ENCODE peak calls at places on chromosomes 4 and X, in nine cellular contexts. D is A549, U is body of pancreas, C is NB4, W is sigmoid colon, F is suprapubic skin, P is thyroid gland, E is esophagus muscularis mucosa, Q is uterus. O is an unnamed sample.

GRCh38 chr4:80202190-80202711 is 4.9 kb downstream of the PRDM8 start:
- DNase-seq in D (peak; percentile 63), U (peak; percentile 80), C (peak; percentile 89), W (peak; percentile 95), F (peak; percentile 90), P (peak; percentile 72), E (no peak), Q (peak; percentile 85), O (peak; percentile 87)

GRCh38 chrX:130079824-130080406 is 30.4 kb downstream of the ELF4 start:
- DNase-seq in D (peak; percentile 72), U (peak; percentile 62), C (peak; percentile 72), W (peak; percentile 83), F (no peak), P (peak; percentile 54), E (no peak), Q (peak; percentile 73), O (no peak)

GRCh38 chr4:85370400-85371032 is 104.4 kb upstream of the ARHGAP24 start:
- DNase-seq in D (no peak), U (peak; percentile 41), C (peak; percentile 69), W (no peak), F (no peak), P (peak; percentile 5), E (no peak), Q (no peak), O (no peak)

GRCh38 chr4:159551268-159551667 is 448.4 kb downstream of the RAPGEF2 start:
- DNase-seq in D (no peak), U (no peak), C (no peak), W (no peak), F (no peak), P (no peak), E (no peak), Q (no peak), O (no peak)

GRCh38 chr4:80228460-80228859 is 31.2 kb downstream of the PRDM8 start:
- DNase-seq in D (no peak), U (no peak), C (no peak), W (no peak), F (no peak), P (no peak), E (no peak), Q (no peak), O (no peak)

GRCh38 chr4:158496030-158496741 is 25.5 kb upstream of the RXFP1 start:
- DNase-seq in D (peak; percentile 1), U (peak; percentile 18), C (peak; percentile 46), W (no peak), F (no peak), P (peak; percentile 2), E (no peak), Q (peak; percentile 14), O (no peak)

GRCh38 chrX:349196-349595 is 30.6 kb upstream of the GTPBP6 start:
- DNase-seq in D (no peak), U (no peak), C (no peak), W (peak; percentile 47), F (no peak), P (no peak), E (no peak), Q (no peak), O (peak; percentile 18)

GRCh38 chr4:141247430-141247780 is 26.7 kb downstream of the ZNF330 start:
- DNase-seq in D (no peak), U (no peak), C (no peak), W (no peak), F (no peak), P (no peak), E (no peak), Q (no peak), O (no peak)

GRCh38 chrX:3191186-3191585 is 149.9 kb downstream of the ARSF start:
- DNase-seq in D (no peak), U (no peak), C (no peak), W (no peak), F (no peak), P (no peak), E (no peak), Q (no peak), O (no peak)

GRCh38 chrX:40151211-40152172 is 53.7 kb upstream of the BCOR start:
- DNase-seq in D (no peak), U (no peak), C (no peak), W (no peak), F (no peak), P (peak; percentile 87), E (no peak), Q (no peak), O (peak; percentile 59)

GRCh38 chrX:108415891-108416290 is 22.3 kb downstream of the COL4A6 start:
- DNase-seq in D (no peak), U (no peak), C (no peak), W (no peak), F (no peak), P (no peak), E (no peak), Q (no peak), O (no peak)

GRCh38 chrX:110145305-110145704 is 142.4 kb downstream of the TMEM164 start:
- DNase-seq in D (no peak), U (no peak), C (no peak), W (no peak), F (no peak), P (no peak), E (no peak), Q (no peak), O (no peak)

GRCh38 chr4:82402196-82402775 is 28.0 kb downstream of the HNRNPDL start:
- DNase-seq in D (no peak), U (no peak), C (no peak), W (no peak), F (no peak), P (peak; percentile 75), E (peak; percentile 45), Q (no peak), O (no peak)

GRCh38 chrX:51420610-51421009 is 75.8 kb downstream of the NUDT11 start:
- DNase-seq in D (peak; percentile 3), U (peak; percentile 31), C (peak; percentile 40), W (no peak), F (no peak), P (peak; percentile 4), E (no peak), Q (no peak), O (no peak)

GRCh38 chrX:103613362-103613761 is 5.6 kb downstream of the TCEAL3 start:
- DNase-seq in D (no peak), U (no peak), C (no peak), W (no peak), F (no peak), P (no peak), E (no peak), Q (no peak), O (no peak)
- TF ChIP-seq CTCF in D (no peak), U (no peak), C (no peak), W (no peak), F (no peak), P (no peak), E (no peak), Q (no peak), O (no peak)

DNA sequence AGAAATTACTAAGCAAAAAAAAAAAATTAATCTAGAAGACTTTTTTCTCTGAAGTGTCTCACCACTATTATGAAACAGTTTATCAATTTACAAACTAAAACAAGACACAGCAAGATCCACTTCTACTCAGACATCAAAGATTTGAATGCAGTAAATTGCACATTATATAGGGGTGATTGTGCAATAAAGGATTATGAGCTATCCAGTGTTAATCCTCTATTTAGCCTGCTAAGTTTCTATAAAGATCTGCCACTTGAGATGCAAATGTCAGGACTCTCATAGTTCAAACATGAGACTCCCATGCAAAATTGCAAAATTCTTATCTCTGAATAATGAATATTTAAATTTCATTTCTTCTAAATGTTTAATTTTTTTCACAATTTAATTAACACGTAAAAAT is 2.2 kb downstream of the TECRL start:
- DNase-seq in D (no peak), U (no peak), C (no peak), W (no peak), F (no peak), P (no peak), E (no peak), Q (no peak), O (no peak)
- H3K4me3 ChIP-seq in D (no peak overlapping the region), U (no peak overlapping the region), C (no peak overlapping the region), W (no peak overlapping the region), F (no peak overlapping the region), P (no peak overlapping the region), E (no peak overlapping the region), Q (no peak overlapping the region), O (no peak overlapping the region)

GRCh38 chrX:70088281-70088680 is 26.0 kb downstream of the OTUD6A start:
- DNase-seq in D (no peak), U (no peak), C (no peak), W (no peak), F (no peak), P (no peak), E (no peak), Q (no peak), O (no peak)

GRCh38 chrX:70082723-70083122 is 20.5 kb downstream of the OTUD6A start:
- DNase-seq in D (no peak), U (no peak), C (no peak), W (no peak), F (no peak), P (no peak), E (no peak), Q (no peak), O (no peak)

GRCh38 chrX:70088791-70089190 is 26.5 kb downstream of the OTUD6A start:
- DNase-seq in D (no peak), U (no peak), C (no peak), W (no peak), F (no peak), P (peak; percentile 68), E (no peak), Q (no peak), O (no peak)

GRCh38 chrX:70087857-70088256 is 25.6 kb downstream of the OTUD6A start:
- DNase-seq in D (no peak), U (peak; percentile 24), C (no peak), W (no peak), F (no peak), P (peak; percentile 8), E (no peak), Q (no peak), O (no peak)

DNA sequence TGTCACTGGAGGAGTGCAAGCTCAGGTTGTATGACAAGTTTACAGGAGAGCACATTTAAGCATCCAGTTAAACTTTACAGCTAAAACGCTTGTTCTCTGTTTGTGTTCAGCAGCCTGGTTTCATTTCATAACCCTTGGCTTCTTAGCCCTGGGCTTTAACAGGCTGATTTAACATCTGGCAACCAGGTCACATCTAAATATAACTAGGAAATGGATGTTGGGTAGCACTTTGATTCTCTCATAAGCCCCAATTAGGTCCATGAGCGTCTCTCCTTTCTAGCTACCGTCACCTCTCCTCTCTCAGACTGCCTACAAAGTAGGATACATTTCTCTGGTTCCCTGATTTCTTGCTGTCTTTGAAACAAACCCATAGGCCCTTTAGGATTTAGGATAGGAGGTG is 22.3 kb downstream of the OTUD6A start:
- DNase-seq in D (no peak), U (no peak), C (no peak), W (no peak), F (no peak), P (no peak), E (no peak), Q (no peak), O (no peak)
- TF ChIP-seq POLR2A in D (no peak), U (no peak), C (no peak), W (no peak), F (no peak), P (no peak), E (no peak), Q (no peak), O (no peak)

GRCh38 chrX:103640401-103641155 is 11.8 kb downstream of the TCEAL1 start:
- DNase-seq in D (no peak), U (no peak), C (no peak), W (no peak), F (no peak), P (peak; percentile 59), E (no peak), Q (no peak), O (no peak)

GRCh38 chrX:103635436-103635835 is 6.7 kb downstream of the TCEAL1 start:
- DNase-seq in D (no peak), U (no peak), C (no peak), W (no peak), F (no peak), P (no peak), E (no peak), Q (no peak), O (no peak)

GRCh38 chrX:103637604-103638338 is 9.0 kb downstream of the TCEAL1 start:
- DNase-seq in D (no peak), U (no peak), C (no peak), W (no peak), F (no peak), P (no peak), E (no peak), Q (no peak), O (no peak)
- TF ChIP-seq CTCF in D (no peak), U (no peak), C (no peak), W (no peak), F (no peak), P (no peak), E (no peak), Q (no peak), O (no peak)